ENCODE peak calls at places on chromosomes 7 and 10, in four cellular contexts. One of them, this sample, is unnamed.

GRCh38 chr7:4612237-4612636 is 69.9 kb upstream of the FOXK1 start:
- DNase-seq in T-helper 1 cell: no peak
- DNase-seq in globus pallidus: no peak
- DNase-seq in coronary artery: no peak
- DNase-seq in this sample: no peak

GRCh38 chr7:135980665-135981180 is 3.6 kb upstream of the MTPN start:
- DNase-seq in T-helper 1 cell: peak
- DNase-seq in globus pallidus: no peak
- DNase-seq in coronary artery: no peak
- DNase-seq in this sample: no peak

GRCh38 chr10:209357-209756 is 74.1 kb downstream of the ZMYND11 start:
- DNase-seq in T-helper 1 cell: no peak
- DNase-seq in globus pallidus: no peak
- DNase-seq in coronary artery: no peak
- DNase-seq in this sample: no peak

GRCh38 chr10:11874568-11875182 is 51.5 kb downstream of the PROSER2 start:
- DNase-seq in T-helper 1 cell: peak
- DNase-seq in globus pallidus: no peak
- DNase-seq in coronary artery: no peak
- DNase-seq in this sample: peak

GRCh38 chr7:158160199-158160598 is 427.4 kb downstream of the PTPRN2 start:
- DNase-seq in T-helper 1 cell: no peak
- DNase-seq in globus pallidus: no peak
- DNase-seq in coronary artery: peak
- DNase-seq in this sample: no peak

GRCh38 chr7:104160375-104160774 is 47.4 kb downstream of the ORC5 start:
- DNase-seq in T-helper 1 cell: no peak
- DNase-seq in globus pallidus: peak
- DNase-seq in coronary artery: no peak
- DNase-seq in this sample: no peak

GRCh38 chr7:91230503-91230902 is 33.7 kb upstream of the FZD1 start:
- DNase-seq in T-helper 1 cell: no peak
- DNase-seq in globus pallidus: no peak
- DNase-seq in coronary artery: no peak
- DNase-seq in this sample: no peak

GRCh38 chr7:129376076-129376777 is 58.0 kb upstream of the STRIP2 start:
- DNase-seq in T-helper 1 cell: peak
- DNase-seq in globus pallidus: no peak
- DNase-seq in coronary artery: no peak
- DNase-seq in this sample: peak

GRCh38 chr7:65896279-65896678 is 23.4 kb downstream of the VKORC1L1 start:
- DNase-seq in T-helper 1 cell: no peak
- DNase-seq in globus pallidus: no peak
- DNase-seq in coronary artery: no peak
- DNase-seq in this sample: no peak

GRCh38 chr10:43965033-43965917 is 316.6 kb upstream of the ZNF32 start:
- DNase-seq in T-helper 1 cell: no peak
- DNase-seq in globus pallidus: no peak
- DNase-seq in coronary artery: peak
- DNase-seq in this sample: no peak

GRCh38 chr7:3437467-3437866 is 136.4 kb downstream of the SDK1 start:
- DNase-seq in T-helper 1 cell: no peak
- DNase-seq in globus pallidus: no peak
- DNase-seq in coronary artery: no peak
- DNase-seq in this sample: no peak

GRCh38 chr7:156929789-156930539 is 19.5 kb upstream of the NOM1 start:
- DNase-seq in T-helper 1 cell: no peak
- DNase-seq in globus pallidus: no peak
- DNase-seq in coronary artery: no peak
- DNase-seq in this sample: no peak

GRCh38 chr10:123157210-123157609 is 3.0 kb downstream of the BUB3 start:
- DNase-seq in T-helper 1 cell: no peak
- DNase-seq in globus pallidus: no peak
- DNase-seq in coronary artery: no peak
- DNase-seq in this sample: no peak

GRCh38 chr10:43190775-43191174 is 52.5 kb downstream of the CSGALNACT2 start:
- DNase-seq in T-helper 1 cell: no peak
- DNase-seq in globus pallidus: peak
- DNase-seq in coronary artery: no peak
- DNase-seq in this sample: peak

GRCh38 chr10:112701528-112702295 is 248.3 kb upstream of the TCF7L2 start:
- DNase-seq in T-helper 1 cell: no peak
- DNase-seq in globus pallidus: no peak
- DNase-seq in coronary artery: no peak
- DNase-seq in this sample: no peak

GRCh38 chr10:82815680-82816079 is 940.7 kb downstream of the NRG3 start:
- DNase-seq in T-helper 1 cell: no peak
- DNase-seq in globus pallidus: no peak
- DNase-seq in coronary artery: no peak
- DNase-seq in this sample: no peak

GRCh38 chr7:121019018-121019417 is 30.5 kb downstream of the CPED1 start:
- DNase-seq in T-helper 1 cell: no peak
- DNase-seq in globus pallidus: no peak
- DNase-seq in coronary artery: no peak
- DNase-seq in this sample: no peak

GRCh38 chr10:121155742-121156141 is 304.6 kb downstream of the WDR11 start:
- DNase-seq in T-helper 1 cell: no peak
- DNase-seq in globus pallidus: no peak
- DNase-seq in coronary artery: no peak
- DNase-seq in this sample: no peak

GRCh38 chr7:74032191-74032490 is 4.2 kb downstream of the ELN start:
- DNase-seq in T-helper 1 cell: no peak
- DNase-seq in globus pallidus: peak
- DNase-seq in coronary artery: peak
- DNase-seq in this sample: peak

This sample was measured in Ammon's horn.